ENCODE peak calls at places on chromosomes 7 and 10, in six cellular contexts. S, R, O, H, V and F are unnamed samples.

GRCh38 chr10:46225597-46225996 is 61.2 kb upstream of the ANTXRL start:
- DNase-seq in H (no peak), R (no peak), S (no peak), O (no peak), V (no peak), F (peak)

GRCh38 chr10:22341190-22341935 is 3.9 kb upstream of the SPAG6 start:
- DNase-seq in V (no peak), R (no peak), S (peak), O (peak), H (no peak), F (peak)

GRCh38 chr7:155002411-155003214 is at the start of gene PAXIP1:
- DNase-seq in S (peak), O (peak), V (no peak), H (no peak), R (peak), F (no peak)

GRCh38 chr10:42809670-42810069 is 27.1 kb downstream of the BMS1 start:
- DNase-seq in H (no peak), S (no peak), O (no peak), V (no peak), R (no peak), F (no peak)

GRCh38 chr7:113715262-113715661 is 203.5 kb downstream of the PPP1R3A start:
- DNase-seq in H (no peak), O (no peak), R (no peak), V (no peak), S (no peak), F (no peak)

GRCh38 chr10:11532329-11532728 is 79.1 kb downstream of the USP6NL start:
- DNase-seq in V (no peak), H (no peak), O (no peak), S (no peak), R (no peak), F (no peak)

GRCh38 chr10:105691811-105692210 is 1050.7 kb downstream of the SORCS3 start:
- DNase-seq in V (no peak), O (no peak), H (no peak), R (no peak), S (no peak), F (no peak)

GRCh38 chr10:119896061-119896655 is 3.6 kb downstream of the SEC23IP start:
- DNase-seq in O (no peak), H (no peak), V (no peak), R (no peak), S (no peak), F (no peak)

GRCh38 chr7:18495412-18496335 is at the start of gene HDAC9:
- DNase-seq in O (peak), S (no peak), H (no peak), R (peak), V (peak), F (no peak)
- H3K4me3 ChIP-seq in O (peak), S (no peak), H (peak), R (peak), V (no peak), F (no peak)

GRCh38 chr7:111910656-111911055 is 295.5 kb downstream of the DOCK4 start:
- DNase-seq in H (no peak), S (no peak), O (no peak), R (no peak), V (no peak), F (no peak)

GRCh38 chr7:111914287-111914686 is 291.9 kb downstream of the DOCK4 start:
- DNase-seq in O (no peak), H (no peak), V (no peak), R (no peak), S (no peak), F (no peak)

GRCh38 chr7:111911166-111911961 is 294.8 kb downstream of the DOCK4 start:
- DNase-seq in S (no peak), R (no peak), O (no peak), H (no peak), V (no peak), F (no peak)
- TF ChIP-seq CTCF in S (no peak), R (no peak), O (no peak), H (no peak), V (no peak), F (no peak)

GRCh38 chr10:47384148-47384921 is at the start of gene ZNF488:
- DNase-seq in V (peak), S (peak), H (peak), R (peak), O (peak), F (peak)
- TF ChIP-seq POLR2A in V (peak), S (peak), H (no peak), R (peak), O (no peak), F (no peak)

GRCh38 chr7:45923818-45924217 is 2.7 kb upstream of the IGFBP3 start:
- DNase-seq in H (no peak), V (no peak), R (no peak), S (no peak), O (no peak), F (no peak)
- H3K4me3 ChIP-seq in H (no peak), V (no peak), R (no peak), S (no peak), O (no peak), F (no peak)

GRCh38 chr7:79593819-79594218 is 140.4 kb upstream of the MAGI2 start:
- DNase-seq in V (no peak), S (no peak), R (no peak), O (no peak), H (no peak), F (no peak)

DNA sequence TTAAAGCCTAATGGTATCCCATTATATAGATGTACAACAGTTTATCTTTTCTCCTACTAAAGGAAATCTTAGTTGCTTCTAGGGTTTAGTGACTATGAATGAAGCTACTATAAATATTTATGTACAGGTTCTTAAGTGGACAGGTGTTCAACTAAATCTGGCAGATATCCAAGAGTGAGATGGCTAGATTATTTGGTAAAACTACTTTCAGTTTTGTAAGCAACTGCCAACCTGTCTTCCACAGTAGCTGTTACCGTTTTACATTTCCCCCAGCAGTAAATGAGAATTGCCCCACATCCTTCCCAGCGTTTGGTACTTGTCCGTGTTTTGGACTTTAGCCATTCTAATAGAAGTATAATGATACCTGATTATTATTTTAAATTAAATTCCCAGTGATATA is 144.9 kb upstream of the MAGI2 start:
- DNase-seq in H (no peak), O (no peak), S (no peak), V (no peak), R (no peak), F (no peak)
- TF ChIP-seq CTCF in H (no peak), O (no peak), S (no peak), V (no peak), R (no peak), F (no peak)

DNA sequence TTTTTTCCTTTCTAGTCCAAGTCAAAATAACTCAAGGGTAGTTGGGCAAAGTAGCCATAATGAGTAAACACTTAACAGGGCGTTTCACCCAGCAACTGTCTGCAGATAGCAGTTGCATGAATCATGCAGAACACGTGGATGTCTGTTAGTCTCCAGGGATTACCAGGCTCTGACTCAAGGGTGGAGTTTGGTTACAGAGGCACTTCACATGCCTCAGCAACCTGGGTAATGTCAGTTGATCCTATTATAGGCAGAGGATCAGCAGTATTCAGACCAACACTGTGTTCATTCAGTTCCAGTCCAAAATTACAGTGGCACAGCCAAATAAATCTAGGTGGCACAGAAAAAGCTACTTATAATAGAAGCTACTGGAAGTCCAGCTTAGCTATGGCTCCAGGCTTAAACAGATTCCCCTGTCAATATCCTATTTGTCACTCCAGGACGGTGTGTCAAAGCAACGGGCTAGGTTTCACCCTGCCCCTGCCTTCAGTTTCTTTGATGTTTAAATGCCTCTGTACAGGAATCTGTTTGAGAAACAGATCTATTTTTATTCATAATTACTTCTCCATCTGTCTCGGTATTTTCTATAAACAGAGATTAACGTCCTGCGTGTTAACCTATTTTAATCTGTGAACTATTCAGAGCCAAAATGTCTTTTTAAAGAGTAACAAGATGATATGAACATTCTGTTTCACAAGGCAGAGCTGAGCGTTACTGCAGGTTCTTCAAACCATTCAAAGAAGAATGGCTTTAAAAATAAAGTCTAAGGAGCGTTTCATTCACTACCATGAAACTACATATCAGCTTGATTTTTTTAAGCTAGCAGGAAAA is 162.6 kb upstream of the AKR1E2 start:
- DNase-seq in V (peak), O (peak), H (no peak), S (peak), R (peak), F (peak)
- TF ChIP-seq POLR2A in V (no peak), O (no peak), H (no peak), S (no peak), R (peak), F (no peak)